ENCODE peak calls at places on chromosomes 16 and 17, in ten cellular contexts. B, F, Q, R, H, U, O, T, J and L are unnamed samples.

GRCh38 chr17:21419299-21420239 is 43.4 kb downstream of the KCNJ12 start:
- ATAC-seq in H (peak), R (no peak), J (peak), F (no peak), T (peak), O (peak), Q (peak), U (no peak), B (no peak), L (no peak)

GRCh38 chr17:81034168-81034777 is 678 bp upstream of the BAIAP2 start:
- ATAC-seq in Q (peak), R (peak), J (peak), U (peak), F (peak), T (no peak), H (peak), O (no peak), B (peak), L (peak)

GRCh38 chr17:31508310-31509094 is 117.0 kb downstream of the RAB11FIP4 start:
- ATAC-seq in B (peak), H (peak), U (no peak), R (no peak), O (peak), F (peak), Q (peak), T (peak), J (no peak), L (peak)

GRCh38 chr17:17020821-17021193 is 21.4 kb upstream of the MPRIP start:
- ATAC-seq in R (no peak), O (no peak), T (no peak), B (no peak), J (no peak), U (no peak), Q (no peak), F (no peak), H (no peak), L (no peak)

GRCh38 chr16:79838860-79839259 is 238.3 kb upstream of the MAF start:
- ATAC-seq in J (peak), Q (no peak), U (no peak), F (peak), B (no peak), R (no peak), O (no peak), H (no peak), T (no peak), L (no peak)

GRCh38 chr16:46839986-46840443 is 9.0 kb upstream of the C16orf87 start:
- ATAC-seq in B (no peak), Q (no peak), T (no peak), F (no peak), H (no peak), J (no peak), O (no peak), U (no peak), R (no peak), L (no peak)

GRCh38 chr17:39699818-39700147 is at the start of gene ERBB2:
- ATAC-seq in H (no peak), T (no peak), F (peak), U (peak), Q (no peak), J (peak), B (peak), O (no peak), R (peak), L (no peak)

GRCh38 chr17:70871180-70871818 is 702.0 kb downstream of the KCNJ2 start:
- ATAC-seq in Q (no peak), T (no peak), J (no peak), H (no peak), O (no peak), F (no peak), R (no peak), B (no peak), U (no peak), L (peak)

GRCh38 chr17:47200325-47200663 is 8.9 kb upstream of the MYL4 start:
- ATAC-seq in U (no peak), J (no peak), Q (no peak), O (no peak), B (no peak), T (no peak), R (no peak), F (no peak), H (no peak), L (no peak)

GRCh38 chr16:68802190-68802589 is 41.1 kb upstream of the TANGO6 start:
- ATAC-seq in F (peak), J (no peak), R (peak), Q (no peak), U (no peak), B (peak), O (no peak), H (no peak), T (no peak), L (no peak)

GRCh38 chr17:44932526-44933097 is 15.0 kb downstream of the KIF18B start:
- ATAC-seq in R (no peak), H (no peak), O (no peak), F (peak), Q (peak), B (no peak), U (no peak), T (no peak), J (no peak), L (no peak)

GRCh38 chr17:53668854-53669253 is 153.9 kb upstream of the KIF2B start:
- ATAC-seq in R (no peak), B (no peak), J (no peak), F (no peak), H (no peak), Q (no peak), T (no peak), O (no peak), U (no peak), L (no peak)

GRCh38 chr16:69276143-69277115 is 34.7 kb upstream of the VPS4A start:
- ATAC-seq in R (no peak), Q (no peak), O (no peak), H (no peak), T (no peak), J (peak), U (peak), B (peak), F (peak), L (peak)

GRCh38 chr16:85615014-85615851 is 2.1 kb downstream of the GSE1 start:
- ATAC-seq in J (no peak), T (peak), O (peak), U (no peak), F (no peak), H (peak), B (peak), R (peak), Q (peak), L (no peak)

GRCh38 chr16:89759742-89760366 is 38.5 kb downstream of the ZNF276 start:
- ATAC-seq in O (no peak), R (no peak), F (no peak), B (peak), J (no peak), U (no peak), H (no peak), Q (no peak), T (no peak), L (no peak)

GRCh38 chr16:70427786-70428177 is 11.1 kb downstream of the ST3GAL2 start:
- ATAC-seq in B (no peak), Q (no peak), F (no peak), T (no peak), H (no peak), U (no peak), O (no peak), J (no peak), R (no peak), L (no peak)

GRCh38 chr17:36188891-36189306 is 7.7 kb downstream of the CCL3L1 start:
- ATAC-seq in T (peak), O (peak), R (no peak), H (peak), J (peak), F (peak), U (peak), B (peak), Q (peak), L (no peak)

GRCh38 chr16:22419908-22420307 is 45.5 kb upstream of the CDR2 start:
- ATAC-seq in B (no peak), J (no peak), T (no peak), O (no peak), Q (no peak), F (no peak), U (no peak), H (no peak), R (no peak), L (no peak)

GRCh38 chr17:49603720-49604119 is 28.0 kb downstream of the NXPH3 start:
- ATAC-seq in U (no peak), O (no peak), J (no peak), H (no peak), Q (no peak), R (no peak), B (no peak), T (no peak), F (peak), L (no peak)

GRCh38 chr16:12747261-12747660 is 56.4 kb downstream of the CPPED1 start:
- ATAC-seq in F (no peak), J (no peak), U (no peak), T (no peak), B (no peak), Q (no peak), H (no peak), O (no peak), R (no peak), L (no peak)

GRCh38 chr17:76570877-76571471 is 14.7 kb downstream of the ST6GALNAC2 start:
- ATAC-seq in B (no peak), O (no peak), R (peak), F (no peak), H (no peak), J (no peak), T (no peak), Q (no peak), U (no peak), L (no peak)

GRCh38 chr17:33163827-33164555 is 129.1 kb downstream of the ASIC2 start:
- ATAC-seq in Q (no peak), U (peak), F (peak), B (no peak), H (no peak), J (peak), T (no peak), O (no peak), R (no peak), L (no peak)

GRCh38 chr17:4673169-4673568 is 30.8 kb downstream of the PELP1 start:
- ATAC-seq in Q (no peak), T (no peak), R (no peak), H (no peak), F (no peak), O (no peak), J (no peak), B (no peak), U (no peak), L (no peak)

GRCh38 chr17:2545393-2545792 is 33.7 kb upstream of the METTL16 start:
- ATAC-seq in J (peak), U (no peak), Q (no peak), R (no peak), O (no peak), F (peak), B (peak), H (no peak), T (no peak), L (no peak)

GRCh38 chr17:59439711-59440110 is 108.3 kb downstream of the YPEL2 start:
- ATAC-seq in R (no peak), H (no peak), B (no peak), T (no peak), J (no peak), U (no peak), F (no peak), Q (no peak), O (no peak), L (no peak)

GRCh38 chr17:65914784-65915342 is 277.1 kb downstream of the CEP112 start:
- ATAC-seq in B (no peak), R (peak), J (peak), U (no peak), Q (peak), O (peak), H (no peak), F (no peak), T (no peak), L (no peak)

GRCh38 chr17:20216853-20217252 is 207.7 kb downstream of the SPECC1 start:
- ATAC-seq in O (no peak), F (no peak), Q (no peak), H (no peak), R (no peak), U (no peak), B (no peak), T (no peak), J (no peak), L (no peak)

GRCh38 chr16:49513040-49513439 is 139.4 kb downstream of the C16orf78 start:
- ATAC-seq in O (no peak), J (peak), R (no peak), T (no peak), H (no peak), Q (no peak), B (no peak), F (no peak), U (peak), L (peak)

GRCh38 chr17:48555616-48556533 is 11.0 kb upstream of the HOXB2 start:
- ATAC-seq in H (peak), Q (peak), B (peak), T (peak), R (peak), O (peak), J (no peak), U (no peak), F (peak), L (peak)

GRCh38 chr17:66676421-66676820 is 158.5 kb upstream of the CACNG5 start:
- ATAC-seq in O (no peak), R (peak), T (no peak), U (no peak), F (no peak), J (peak), Q (no peak), H (no peak), B (peak), L (no peak)

GRCh38 chr16:82580293-82580900 is 46.4 kb upstream of the CDH13 start:
- ATAC-seq in U (no peak), J (peak), H (no peak), F (peak), B (peak), O (no peak), T (no peak), Q (no peak), R (peak), L (peak)

GRCh38 chr16:85515319-85515745 is 97.8 kb upstream of the GSE1 start:
- ATAC-seq in U (no peak), T (no peak), F (no peak), H (no peak), B (no peak), J (no peak), R (peak), Q (no peak), O (no peak), L (peak)

GRCh38 chr16:12971216-12971615 is 69.8 kb downstream of the SHISA9 start:
- ATAC-seq in Q (no peak), B (no peak), J (no peak), T (no peak), O (no peak), U (no peak), F (peak), H (no peak), R (no peak), L (no peak)

GRCh38 chr16:87465306-87465705 is 27.5 kb downstream of the ZCCHC14 start:
- ATAC-seq in B (peak), F (peak), U (peak), O (peak), T (peak), Q (no peak), H (no peak), R (peak), J (peak), L (peak)

GRCh38 chr17:31291820-31292219 is 5.2 kb downstream of the OMG start:
- ATAC-seq in T (no peak), O (no peak), F (no peak), B (no peak), R (no peak), H (no peak), Q (no peak), J (no peak), U (no peak), L (no peak)